ENCODE peak calls at places on chromosomes 7 and 10, in five cellular contexts. H is mammary epithelial cell; E is hepatocyte; J is naive thymus-derived CD4-positive, alpha-beta T cell; A is fibroblast of the conjunctiva. M is an unnamed sample.

GRCh38 chr10:68333058-68333395 is 299 bp upstream of the PBLD start:
- DNase-seq in H (no peak), E (no peak), J (no peak), A (no peak), M (peak; percentile 56)

GRCh38 chr7:133290041-133290440 is 37.2 kb downstream of the EXOC4 start:
- DNase-seq in H (no peak), E (no peak), J (no peak), A (no peak), M (peak; percentile 50)

GRCh38 chr10:110175406-110175805 is 32.0 kb upstream of the MXI1 start:
- DNase-seq in H (peak; percentile 79), E (no peak), J (no peak), A (no peak), M (peak; percentile 35)

GRCh38 chr10:30098624-30099023 is 39.2 kb upstream of the JCAD start:
- DNase-seq in H (peak; percentile 88), E (no peak), J (no peak), A (peak; percentile 28), M (peak; percentile 92)

GRCh38 chr7:44223362-44224114 is 22.8 kb downstream of the YKT6 start:
- DNase-seq in H (no peak), E (no peak), J (no peak), A (no peak), M (no peak)

GRCh38 chr10:4127518-4128315 is 342.7 kb upstream of the KLF6 start:
- DNase-seq in H (no peak), E (peak; percentile 61), J (no peak), A (peak; percentile 33), M (no peak)

GRCh38 chr10:45000138-45000763 is 472 bp upstream of the ZNF22 start:
- DNase-seq in H (no peak), E (no peak), J (no peak), A (peak; percentile 82), M (peak; percentile 9)

GRCh38 chr10:55631071-55631654 is 729.9 kb downstream of the ZWINT start:
- DNase-seq in H (peak; percentile 27), E (peak; percentile 90), J (no peak), A (no peak), M (no peak)

GRCh38 chr7:115678049-115678982 is 352.2 kb downstream of the TFEC start:
- DNase-seq in H (no peak), E (peak; percentile 30), J (no peak), A (peak; percentile 53), M (peak; percentile 74)

GRCh38 chr10:70462349-70462984 is 16.1 kb upstream of the PALD1 start:
- DNase-seq in H (peak; percentile 60), E (no peak), J (no peak), A (no peak), M (no peak)

GRCh38 chr7:14380881-14381280 is 391.4 kb upstream of the ETV1 start:
- DNase-seq in H (no peak), E (no peak), J (no peak), A (no peak), M (no peak)

GRCh38 chr7:130900471-130901076 is 166.6 kb upstream of the KLF14 start:
- DNase-seq in H (no peak), E (no peak), J (no peak), A (no peak), M (no peak)

GRCh38 chr10:107284187-107284586 is 119.7 kb upstream of the SORCS1 start:
- DNase-seq in H (no peak), E (no peak), J (no peak), A (no peak), M (no peak)

M was measured in IMR-90.